ENCODE peak calls at places on chromosomes 16 and 17, in seven cellular contexts. G is fibroblast of mammary gland; Y is CD8-positive, alpha-beta memory T cell; L is astrocyte of the spinal cord; O is ACHN; A is uterus; I is BJ. E is an unnamed sample.

GRCh38 chr16:66899310-66899944 is 19.1 kb downstream of the PDP2 start:
- DNase-seq in G (peak; percentile 50), Y (no peak), L (no peak), O (peak; percentile 43), A (no peak), I (no peak), E (no peak)

GRCh38 chr16:85782476-85782875 is 16.9 kb downstream of the EMC8 start:
- DNase-seq in G (no peak), Y (no peak), L (no peak), O (no peak), A (no peak), I (no peak), E (no peak)

GRCh38 chr17:83056583-83057396 is 22.6 kb upstream of the METRNL start:
- DNase-seq in G (peak; percentile 72), Y (no peak), L (no peak), O (no peak), A (peak; percentile 50), I (no peak), E (no peak)

GRCh38 chr16:54504372-54504771 is 217.8 kb upstream of the IRX3 start:
- DNase-seq in G (no peak), Y (no peak), L (no peak), O (no peak), A (peak; percentile 35), I (no peak), E (no peak)

GRCh38 chr17:77490361-77491183 is 349.8 kb downstream of the SEC14L1 start:
- DNase-seq in G (no peak), Y (no peak), L (no peak), O (no peak), A (peak; percentile 22), I (no peak), E (peak; percentile 17)

GRCh38 chr16:1645914-1646525 is 32.1 kb upstream of the JPT2 start:
- DNase-seq in G (peak; percentile 60), Y (no peak), L (peak; percentile 26), O (peak; percentile 28), A (no peak), I (peak; percentile 1), E (no peak)

GRCh38 chr16:85752511-85753420 is 1.9 kb upstream of the C16orf74 start:
- DNase-seq in G (no peak), Y (no peak), L (no peak), O (no peak), A (peak; percentile 52), I (no peak), E (peak; percentile 77)

GRCh38 chr17:62775876-62776275 is 32.2 kb downstream of the MARCHF10 start:
- DNase-seq in G (peak; percentile 39), Y (no peak), L (no peak), O (no peak), A (no peak), I (no peak), E (no peak)

GRCh38 chr16:9016824-9017223 is 53.1 kb upstream of the USP7 start:
- DNase-seq in G (no peak), Y (no peak), L (no peak), O (no peak), A (no peak), I (no peak), E (no peak)

GRCh38 chr17:72719582-72720493 is 372.6 kb downstream of the SLC39A11 start:
- DNase-seq in G (no peak), Y (peak; percentile 11), L (peak; percentile 92), O (no peak), A (no peak), I (no peak), E (peak; percentile 35)

GRCh38 chr16:5488581-5488980 is 391.0 kb upstream of the EEF2KMT start:
- DNase-seq in G (no peak), Y (no peak), L (no peak), O (no peak), A (no peak), I (no peak), E (no peak)

GRCh38 chr17:67066717-67067116 is 22.4 kb downstream of the CACNG1 start:
- DNase-seq in G (no peak), Y (no peak), L (no peak), O (no peak), A (no peak), I (no peak), E (no peak)

GRCh38 chr17:81428121-81428515 is 32.9 kb downstream of the BAHCC1 start:
- DNase-seq in G (no peak), Y (no peak), L (peak; percentile 42), O (peak; percentile 46), A (no peak), I (no peak), E (no peak)

E was measured in GM06990.